ENCODE peak calls at places on chromosomes 3 and 15, in five cellular contexts. One of them, this sample, is unnamed.

GRCh38 chr3:1131156-1131555 is 38.3 kb downstream of the CNTN6 start:
- DNase-seq in GM12864: no peak
- DNase-seq in IMR-90: no peak
- DNase-seq in nephron progenitor cell: no peak
- DNase-seq in colonic mucosa: no peak
- DNase-seq in this sample: no peak

GRCh38 chr15:35206060-35206675 is 121.1 kb upstream of the NANOGP8 start:
- DNase-seq in GM12864: no peak
- DNase-seq in IMR-90: peak; percentile 13
- DNase-seq in nephron progenitor cell: no peak
- DNase-seq in colonic mucosa: peak; percentile 20
- DNase-seq in this sample: peak; percentile 12

GRCh38 chr3:69205385-69205784 is 83.0 kb upstream of the LMOD3 start:
- DNase-seq in GM12864: no peak
- DNase-seq in IMR-90: no peak
- DNase-seq in nephron progenitor cell: no peak
- DNase-seq in colonic mucosa: no peak
- DNase-seq in this sample: no peak

GRCh38 chr3:123664771-123665170 is 79.9 kb upstream of the HACD2 start:
- DNase-seq in GM12864: no peak
- DNase-seq in IMR-90: peak; percentile 39
- DNase-seq in nephron progenitor cell: no peak
- DNase-seq in colonic mucosa: no peak
- DNase-seq in this sample: no peak

GRCh38 chr3:156532730-156533129 is 22.2 kb downstream of the SSR3 start:
- DNase-seq in GM12864: no peak
- DNase-seq in IMR-90: no peak
- DNase-seq in nephron progenitor cell: no peak
- DNase-seq in colonic mucosa: no peak
- DNase-seq in this sample: no peak

GRCh38 chr3:134797816-134798451 is 2.9 kb downstream of the EPHB1 start:
- DNase-seq in GM12864: no peak
- DNase-seq in IMR-90: no peak
- DNase-seq in nephron progenitor cell: no peak
- DNase-seq in colonic mucosa: no peak
- DNase-seq in this sample: no peak

GRCh38 chr3:50924638-50925037 is 249.9 kb downstream of the DOCK3 start:
- DNase-seq in GM12864: no peak
- DNase-seq in IMR-90: no peak
- DNase-seq in nephron progenitor cell: no peak
- DNase-seq in colonic mucosa: no peak
- DNase-seq in this sample: no peak

GRCh38 chr15:34154725-34155204 is 52.9 kb downstream of the PGBD4 start:
- DNase-seq in GM12864: no peak
- DNase-seq in IMR-90: peak; percentile 49
- DNase-seq in nephron progenitor cell: no peak
- DNase-seq in colonic mucosa: no peak
- DNase-seq in this sample: no peak

GRCh38 chr3:5226783-5227182 is 39.3 kb downstream of the EDEM1 start:
- DNase-seq in GM12864: no peak
- DNase-seq in IMR-90: peak; percentile 47
- DNase-seq in nephron progenitor cell: no peak
- DNase-seq in colonic mucosa: no peak
- DNase-seq in this sample: peak; percentile 42

GRCh38 chr3:182046365-182046764 is 334.6 kb downstream of the SOX2 start:
- DNase-seq in GM12864: no peak
- DNase-seq in IMR-90: no peak
- DNase-seq in nephron progenitor cell: no peak
- DNase-seq in colonic mucosa: no peak
- DNase-seq in this sample: no peak

GRCh38 chr15:58466566-58466965 is 34.8 kb downstream of the LIPC start:
- DNase-seq in GM12864: no peak
- DNase-seq in IMR-90: no peak
- DNase-seq in nephron progenitor cell: no peak
- DNase-seq in colonic mucosa: no peak
- DNase-seq in this sample: no peak

GRCh38 chr3:133880287-133880686 is 15.4 kb downstream of the RAB6B start:
- DNase-seq in GM12864: peak; percentile 10
- DNase-seq in IMR-90: no peak
- DNase-seq in nephron progenitor cell: no peak
- DNase-seq in colonic mucosa: no peak
- DNase-seq in this sample: no peak

GRCh38 chr3:122944671-122945151 is 82.9 kb downstream of the SEMA5B start:
- DNase-seq in GM12864: no peak
- DNase-seq in IMR-90: no peak
- DNase-seq in nephron progenitor cell: no peak
- DNase-seq in colonic mucosa: no peak
- DNase-seq in this sample: no peak

GRCh38 chr3:18402140-18402834 is 22.9 kb downstream of the SATB1 start:
- DNase-seq in GM12864: no peak
- DNase-seq in IMR-90: no peak
- DNase-seq in nephron progenitor cell: no peak
- DNase-seq in colonic mucosa: no peak
- DNase-seq in this sample: no peak

GRCh38 chr3:46692566-46692983 is 904 bp downstream of the ALS2CL start:
- DNase-seq in GM12864: no peak
- DNase-seq in IMR-90: no peak
- DNase-seq in nephron progenitor cell: no peak
- DNase-seq in colonic mucosa: peak; percentile 90
- DNase-seq in this sample: no peak

GRCh38 chr3:48194446-48195071 is 6.3 kb upstream of the CDC25A start:
- DNase-seq in GM12864: no peak
- DNase-seq in IMR-90: peak; percentile 51
- DNase-seq in nephron progenitor cell: peak; percentile 75
- DNase-seq in colonic mucosa: peak; percentile 78
- DNase-seq in this sample: peak; percentile 61

GRCh38 chr3:194431553-194431952 is 32.5 kb upstream of the GP5 start:
- DNase-seq in GM12864: no peak
- DNase-seq in IMR-90: no peak
- DNase-seq in nephron progenitor cell: no peak
- DNase-seq in colonic mucosa: no peak
- DNase-seq in this sample: no peak

GRCh38 chr3:33732394-33732793 is 14.3 kb upstream of the CLASP2 start:
- DNase-seq in GM12864: no peak
- DNase-seq in IMR-90: no peak
- DNase-seq in nephron progenitor cell: peak; percentile 6
- DNase-seq in colonic mucosa: no peak
- DNase-seq in this sample: no peak

GRCh38 chr15:43934480-43934879 is 107.7 kb downstream of the WDR76 start:
- DNase-seq in GM12864: no peak
- DNase-seq in IMR-90: peak; percentile 52
- DNase-seq in nephron progenitor cell: no peak
- DNase-seq in colonic mucosa: no peak
- DNase-seq in this sample: no peak

GRCh38 chr15:90465140-90465929 is 64.4 kb upstream of the CRTC3 start:
- DNase-seq in GM12864: no peak
- DNase-seq in IMR-90: peak; percentile 81
- DNase-seq in nephron progenitor cell: no peak
- DNase-seq in colonic mucosa: no peak
- DNase-seq in this sample: no peak

GRCh38 chr15:80163897-80164296 is 11.1 kb downstream of the FAH start:
- DNase-seq in GM12864: no peak
- DNase-seq in IMR-90: no peak
- DNase-seq in nephron progenitor cell: no peak
- DNase-seq in colonic mucosa: no peak
- DNase-seq in this sample: no peak

GRCh38 chr15:42733027-42733426 is 3.9 kb downstream of the CDAN1 start:
- DNase-seq in GM12864: no peak
- DNase-seq in IMR-90: no peak
- DNase-seq in nephron progenitor cell: no peak
- DNase-seq in colonic mucosa: no peak
- DNase-seq in this sample: no peak

DNA sequence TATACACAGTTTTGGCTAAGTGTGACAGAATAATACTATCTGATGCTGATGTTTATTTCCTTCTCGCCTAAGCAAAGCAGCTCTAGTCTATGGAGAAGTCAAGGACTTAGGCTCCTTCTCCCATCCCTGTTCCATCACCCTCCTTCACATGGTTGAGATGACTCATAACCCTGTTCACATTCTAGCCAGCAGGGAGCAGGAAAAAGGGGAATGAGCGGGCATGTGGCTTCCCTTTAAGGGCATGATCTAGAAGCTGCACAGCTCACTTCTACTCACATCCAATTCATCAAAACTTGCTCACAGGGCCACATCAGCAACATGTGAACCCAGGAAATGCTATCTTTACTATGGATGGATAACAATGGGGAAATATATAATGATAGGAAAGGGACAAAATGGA is 40.9 kb downstream of the CBLB start:
- DNase-seq in GM12864: no peak
- DNase-seq in IMR-90: peak; percentile 90
- DNase-seq in nephron progenitor cell: no peak
- DNase-seq in colonic mucosa: peak; percentile 46
- DNase-seq in this sample: no peak
- TF ChIP-seq CTCF in GM12864: no peak
- TF ChIP-seq CTCF in IMR-90: peak; percentile 62
- TF ChIP-seq CTCF in nephron progenitor cell: no peak
- TF ChIP-seq CTCF in colonic mucosa: no peak
- TF ChIP-seq CTCF in this sample: no peak

GRCh38 chr3:11949351-11949750 is 54.8 kb upstream of the SYN2 start:
- DNase-seq in GM12864: no peak
- DNase-seq in IMR-90: no peak
- DNase-seq in nephron progenitor cell: no peak
- DNase-seq in colonic mucosa: no peak
- DNase-seq in this sample: no peak

GRCh38 chr3:11948331-11948730 is 55.9 kb upstream of the SYN2 start:
- DNase-seq in GM12864: no peak
- DNase-seq in IMR-90: no peak
- DNase-seq in nephron progenitor cell: no peak
- DNase-seq in colonic mucosa: no peak
- DNase-seq in this sample: no peak

GRCh38 chr3:11948866-11949265 is 55.3 kb upstream of the SYN2 start:
- DNase-seq in GM12864: no peak
- DNase-seq in IMR-90: no peak
- DNase-seq in nephron progenitor cell: no peak
- DNase-seq in colonic mucosa: no peak
- DNase-seq in this sample: no peak

DNA sequence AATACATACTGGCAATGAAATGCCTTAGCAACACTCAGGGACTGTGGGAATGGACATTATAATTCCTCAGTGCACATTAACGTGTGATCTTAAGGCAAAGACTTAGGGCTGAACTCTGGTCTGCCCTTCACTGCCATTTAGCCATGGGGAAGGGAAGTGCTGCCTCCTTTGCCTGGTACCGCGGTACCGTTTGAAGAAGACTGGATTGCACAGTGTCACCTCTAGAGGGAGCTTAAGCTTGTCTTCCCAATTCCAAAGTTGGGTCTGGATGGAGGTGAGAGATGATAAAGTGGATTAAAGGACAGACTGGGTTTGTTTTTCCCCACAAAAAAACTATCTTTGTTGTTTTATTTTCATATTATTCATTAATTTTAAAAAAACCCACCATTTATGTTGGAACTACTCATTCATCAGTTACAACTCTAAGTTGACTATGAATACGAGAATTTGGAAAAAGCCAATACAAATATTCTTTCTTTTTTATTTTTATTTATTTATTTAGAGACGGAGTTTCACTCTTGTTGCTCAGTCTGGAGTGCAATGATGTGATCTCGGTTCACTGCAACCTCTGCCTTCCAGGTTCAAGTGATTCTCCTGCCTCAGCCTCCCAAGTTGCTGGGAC is 60.0 kb upstream of the SYN2 start:
- DNase-seq in GM12864: no peak
- DNase-seq in IMR-90: peak; percentile 10
- DNase-seq in nephron progenitor cell: peak; percentile 23
- DNase-seq in colonic mucosa: peak; percentile 26
- DNase-seq in this sample: no peak
- TF ChIP-seq CTCF in GM12864: peak; percentile 38
- TF ChIP-seq CTCF in IMR-90: peak; percentile 43
- TF ChIP-seq CTCF in nephron progenitor cell: peak; percentile 61
- TF ChIP-seq CTCF in colonic mucosa: peak; percentile 47
- TF ChIP-seq CTCF in this sample: peak; percentile 14

GRCh38 chr15:48798319-48798718 is 12.6 kb downstream of the CEP152 start:
- DNase-seq in GM12864: no peak
- DNase-seq in IMR-90: no peak
- DNase-seq in nephron progenitor cell: no peak
- DNase-seq in colonic mucosa: no peak
- DNase-seq in this sample: no peak

GRCh38 chr15:48802867-48803266 is 8.0 kb downstream of the CEP152 start:
- DNase-seq in GM12864: no peak
- DNase-seq in IMR-90: peak; percentile 97
- DNase-seq in nephron progenitor cell: no peak
- DNase-seq in colonic mucosa: no peak
- DNase-seq in this sample: no peak

GRCh38 chr15:48800245-48800644 is 10.6 kb downstream of the CEP152 start:
- DNase-seq in GM12864: no peak
- DNase-seq in IMR-90: no peak
- DNase-seq in nephron progenitor cell: no peak
- DNase-seq in colonic mucosa: no peak
- DNase-seq in this sample: no peak

GRCh38 chr15:48802257-48802656 is 8.6 kb downstream of the CEP152 start:
- DNase-seq in GM12864: no peak
- DNase-seq in IMR-90: no peak
- DNase-seq in nephron progenitor cell: no peak
- DNase-seq in colonic mucosa: no peak
- DNase-seq in this sample: peak; percentile 22

GRCh38 chr15:48800811-48801460 is 9.9 kb downstream of the CEP152 start:
- DNase-seq in GM12864: no peak
- DNase-seq in IMR-90: peak; percentile 43
- DNase-seq in nephron progenitor cell: no peak
- DNase-seq in colonic mucosa: no peak
- DNase-seq in this sample: no peak
- TF ChIP-seq CTCF in GM12864: peak; percentile 23
- TF ChIP-seq CTCF in IMR-90: peak; percentile 51
- TF ChIP-seq CTCF in nephron progenitor cell: no peak
- TF ChIP-seq CTCF in colonic mucosa: peak; percentile 41
- TF ChIP-seq CTCF in this sample: peak; percentile 38

DNA sequence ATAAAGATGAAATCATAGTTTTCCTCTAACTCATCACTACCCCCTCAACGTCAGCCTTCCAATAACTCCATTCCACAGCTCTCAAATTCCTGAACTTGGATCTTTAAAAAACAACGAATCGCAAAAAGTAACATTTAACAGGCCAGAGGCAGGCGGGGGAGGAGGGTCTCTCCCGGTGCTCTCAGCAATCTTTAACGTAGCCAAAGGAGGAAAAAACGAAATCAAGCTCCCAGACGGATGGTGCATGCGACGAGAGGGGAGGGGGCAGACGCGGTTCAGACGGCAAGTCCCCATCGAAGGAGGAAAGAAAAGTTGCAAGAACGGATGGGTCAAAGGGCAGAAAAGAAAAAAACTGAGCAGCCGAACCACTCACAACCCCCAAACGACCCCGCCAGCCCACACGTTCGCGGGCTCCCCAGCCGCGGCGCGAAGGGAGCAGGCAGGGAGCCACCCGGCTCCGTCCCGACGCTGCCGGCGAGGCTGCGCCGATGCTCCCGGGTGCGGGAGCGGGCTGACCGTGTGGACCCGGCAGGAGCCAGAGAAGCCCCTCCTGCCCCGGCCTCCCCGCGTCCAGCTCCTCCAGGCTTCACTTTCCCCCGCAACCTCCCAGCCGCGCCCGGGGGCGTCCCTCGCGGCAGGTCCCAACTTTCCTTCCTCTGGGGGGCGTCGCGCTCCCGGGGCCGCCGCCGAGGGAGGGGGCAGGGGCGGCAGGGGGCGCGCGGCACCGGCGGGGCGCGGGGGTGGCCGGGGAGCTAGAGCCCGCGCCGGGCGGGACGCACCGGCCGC is 661 bp downstream of the PEAK1 start:
- DNase-seq in GM12864: no peak
- DNase-seq in IMR-90: peak; percentile 53
- DNase-seq in nephron progenitor cell: peak; percentile 63
- DNase-seq in colonic mucosa: peak; percentile 56
- DNase-seq in this sample: peak; percentile 73
- TF ChIP-seq CTCF in GM12864: peak; percentile 9
- TF ChIP-seq CTCF in IMR-90: no peak
- TF ChIP-seq CTCF in nephron progenitor cell: no peak
- TF ChIP-seq CTCF in colonic mucosa: no peak
- TF ChIP-seq CTCF in this sample: peak; percentile 28